ENCODE peak calls at places on chromosomes 2 and 18, in four cellular contexts. L is endothelial cell of umbilical vein, M is coronary artery, P is fibroblast of the aortic adventitia. R is an unnamed sample.

GRCh38 chr2:47403829-47404228 is 873 bp downstream of the MSH2 start:
- DNase-seq in L (no peak), M (no peak), P (no peak), R (no peak)

GRCh38 chr18:22427797-22428549 is 10.3 kb upstream of the CTAGE1 start:
- DNase-seq in L (no peak), M (no peak), P (peak; percentile 18), R (no peak)

GRCh38 chr2:58991357-58991756 is 750.2 kb upstream of the FANCL start:
- DNase-seq in L (no peak), M (no peak), P (no peak), R (no peak)

GRCh38 chr2:229586746-229587705 is 127.3 kb downstream of the DNER start:
- DNase-seq in L (peak; percentile 53), M (peak; percentile 78), P (peak; percentile 87), R (no peak)

GRCh38 chr18:48361801-48362200 is 47.4 kb downstream of the ZBTB7C start:
- DNase-seq in L (no peak), M (peak; percentile 46), P (no peak), R (no peak)

GRCh38 chr2:233354971-233355574 is 779 bp downstream of the DGKD start:
- DNase-seq in L (peak; percentile 19), M (no peak), P (peak; percentile 23), R (peak; percentile 20)

GRCh38 chr18:21914739-21915319 is 174.2 kb downstream of the MIB1 start:
- DNase-seq in L (peak; percentile 81), M (no peak), P (peak; percentile 80), R (no peak)

GRCh38 chr2:145088733-145089132 is 568.8 kb upstream of the ZEB2 start:
- DNase-seq in L (no peak), M (no peak), P (no peak), R (no peak)

GRCh38 chr2:68356599-68357239 is 8.4 kb upstream of the PLEK start:
- DNase-seq in L (no peak), M (no peak), P (no peak), R (no peak)

GRCh38 chr2:68352651-68353386 is 12.3 kb upstream of the PLEK start:
- DNase-seq in L (no peak), M (no peak), P (peak; percentile 18), R (no peak)

GRCh38 chr2:68359889-68360288 is 5.2 kb upstream of the PLEK start:
- DNase-seq in L (no peak), M (no peak), P (no peak), R (no peak)

GRCh38 chr2:68362069-68362468 is 3.0 kb upstream of the PLEK start:
- DNase-seq in L (peak; percentile 58), M (peak; percentile 81), P (peak; percentile 68), R (peak; percentile 78)

DNA sequence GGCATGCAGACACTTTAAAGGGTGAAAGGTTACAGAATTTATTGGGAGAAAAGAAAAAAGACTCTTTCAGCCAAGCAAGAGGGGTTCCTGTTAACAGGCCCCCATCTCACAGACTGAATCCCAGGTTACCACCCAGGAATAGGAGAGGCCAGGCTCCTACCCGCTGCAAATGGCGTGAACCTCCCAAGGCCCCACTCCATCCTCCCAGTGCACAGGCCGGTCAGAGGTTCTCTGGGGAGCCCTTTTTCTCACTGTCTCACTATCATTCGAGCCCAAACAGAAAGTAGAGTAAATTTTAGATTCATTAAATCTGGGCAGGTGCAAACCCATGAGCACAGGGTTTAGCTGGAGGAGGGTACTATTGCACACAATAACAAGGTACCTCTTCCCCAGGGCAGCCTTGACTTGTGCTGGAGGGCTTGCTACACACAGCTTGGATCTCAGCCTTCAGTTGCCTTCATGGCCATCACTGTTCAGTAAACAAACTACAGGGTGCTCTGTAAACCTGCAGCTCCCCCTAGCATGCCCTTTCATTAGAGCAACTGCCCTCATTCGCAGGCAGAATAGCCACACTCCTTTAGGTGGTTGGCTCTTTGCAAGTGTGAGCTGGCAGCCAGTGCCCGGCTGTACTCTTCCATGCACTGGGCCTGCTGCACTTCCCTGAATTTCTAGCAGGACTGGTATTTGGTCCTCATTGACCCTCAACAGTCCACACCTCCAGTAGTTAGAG is 7.3 kb upstream of the PLEK start:
- DNase-seq in L (peak; percentile 57), M (no peak), P (peak; percentile 50), R (no peak)
- TF ChIP-seq CTCF in L (peak; percentile 57), M (no peak), P (peak; percentile 59), R (no peak)

GRCh38 chr2:238441262-238442114 is 14.8 kb downstream of the ASB1 start:
- DNase-seq in L (peak; percentile 23), M (peak; percentile 24), P (no peak), R (no peak)
- TF ChIP-seq CTCF in L (no peak), M (no peak), P (no peak), R (no peak)

GRCh38 chr2:120398961-120399888 is 53.3 kb downstream of the INHBB start:
- DNase-seq in L (no peak), M (peak; percentile 64), P (no peak), R (no peak)

GRCh38 chr2:120397362-120397811 is 51.5 kb downstream of the INHBB start:
- DNase-seq in L (no peak), M (no peak), P (no peak), R (no peak)

GRCh38 chr2:120396519-120397361 is 50.8 kb downstream of the INHBB start:
- DNase-seq in L (no peak), M (peak; percentile 65), P (no peak), R (no peak)

GRCh38 chr2:120399889-120400240 is 53.9 kb downstream of the INHBB start:
- DNase-seq in L (no peak), M (peak; percentile 69), P (no peak), R (no peak)

DNA sequence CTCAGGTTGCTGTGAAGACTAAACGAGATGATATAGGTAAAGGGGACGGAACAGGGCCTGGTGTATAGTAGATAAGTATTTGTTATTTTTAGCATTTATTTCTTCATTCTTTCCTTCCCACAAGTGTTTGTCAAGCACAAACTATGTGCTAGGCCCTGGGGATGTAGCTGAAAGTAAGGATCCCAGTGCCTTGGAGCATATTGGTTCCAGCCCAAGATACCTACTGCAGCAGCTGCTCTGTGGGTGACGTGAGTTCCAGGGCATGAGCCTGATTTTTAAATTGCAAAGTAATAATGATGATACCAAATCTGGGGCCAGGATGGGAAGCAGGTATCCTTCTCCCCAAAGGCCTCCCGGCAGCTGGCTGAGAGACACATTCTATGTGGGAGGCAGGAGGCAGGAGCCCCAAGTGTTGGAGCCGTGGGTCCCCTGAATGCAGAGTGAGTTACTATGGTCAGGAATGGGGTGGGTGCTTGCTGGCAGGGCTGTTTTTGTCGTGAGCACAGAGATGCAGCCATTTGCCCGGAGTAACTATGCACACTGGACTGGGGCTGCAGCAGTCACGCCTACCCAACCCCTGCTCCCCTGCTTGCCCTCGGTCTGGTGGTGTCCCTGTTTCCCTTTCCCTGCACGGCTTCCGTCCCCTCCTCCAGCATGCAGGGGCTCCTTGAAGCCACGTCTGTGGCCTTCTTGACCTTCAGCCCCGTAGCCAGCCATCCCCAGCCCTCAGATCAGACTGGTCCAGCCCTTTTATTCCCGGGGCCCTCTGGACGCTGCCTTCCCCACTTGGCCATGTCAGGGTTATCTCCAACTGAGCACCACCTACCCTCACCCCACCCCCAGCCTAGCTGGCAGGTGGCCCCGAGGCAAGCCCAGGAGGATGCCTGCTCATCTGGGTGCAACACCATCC is 52.4 kb downstream of the INHBB start:
- DNase-seq in L (no peak), M (peak; percentile 38), P (peak; percentile 4), R (no peak)
- TF ChIP-seq CTCF in L (no peak), M (no peak), P (no peak), R (no peak)

DNA sequence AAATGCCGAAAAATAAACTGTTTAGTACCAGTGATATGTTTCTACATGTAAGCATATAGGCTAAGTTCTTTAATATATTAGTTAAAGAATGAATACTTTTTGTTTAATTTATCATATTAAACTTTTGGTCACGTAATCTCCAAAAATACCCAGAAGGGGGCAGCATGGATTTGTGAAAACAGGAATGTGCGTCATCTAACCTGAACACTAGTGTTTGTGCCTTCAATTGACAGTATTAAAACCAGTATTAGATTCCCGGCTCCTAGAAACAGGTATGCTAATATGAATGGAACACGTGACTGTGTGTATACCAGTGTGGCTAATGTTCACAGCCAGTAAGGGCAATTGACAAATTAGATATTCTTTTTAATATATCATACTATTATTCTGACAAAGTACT is 51.8 kb downstream of the WDR7 start:
- DNase-seq in L (peak; percentile 59), M (no peak), P (peak; percentile 56), R (no peak)
- TF ChIP-seq CTCF in L (peak; percentile 28), M (no peak), P (peak; percentile 55), R (peak; percentile 46)